ENCODE peak calls at places on chromosomes 2 and 18, in five cellular contexts. One of them, this sample, is unnamed.

GRCh38 chr18:35032113-35032512 is 9.1 kb upstream of the MAPRE2 start:
- ATAC-seq in A549: no peak
- ATAC-seq in HepG2: no peak
- ATAC-seq in upper lobe of left lung: no peak
- ATAC-seq in K562: no peak
- ATAC-seq in this sample: no peak

GRCh38 chr2:7924033-7924762 is 757.7 kb upstream of the ID2 start:
- ATAC-seq in A549: no peak
- ATAC-seq in HepG2: no peak
- ATAC-seq in upper lobe of left lung: no peak
- ATAC-seq in K562: no peak
- ATAC-seq in this sample: no peak

GRCh38 chr2:177303939-177304338 is 39.4 kb upstream of the NFE2L2 start:
- ATAC-seq in A549: peak; percentile 42
- ATAC-seq in HepG2: no peak
- ATAC-seq in upper lobe of left lung: no peak
- ATAC-seq in K562: peak; percentile 52
- ATAC-seq in this sample: no peak

GRCh38 chr2:150909090-150909489 is 352.6 kb downstream of the RBM43 start:
- ATAC-seq in A549: no peak
- ATAC-seq in HepG2: no peak
- ATAC-seq in upper lobe of left lung: no peak
- ATAC-seq in K562: no peak
- ATAC-seq in this sample: no peak

GRCh38 chr2:9269695-9270365 is 63.2 kb downstream of the ASAP2 start:
- ATAC-seq in A549: peak; percentile 39
- ATAC-seq in HepG2: peak; percentile 54
- ATAC-seq in upper lobe of left lung: no peak
- ATAC-seq in K562: peak; percentile 40
- ATAC-seq in this sample: no peak

GRCh38 chr2:235026137-235026536 is 74.3 kb downstream of the SH3BP4 start:
- ATAC-seq in A549: peak; percentile 81
- ATAC-seq in HepG2: no peak
- ATAC-seq in upper lobe of left lung: peak; percentile 17
- ATAC-seq in K562: no peak
- ATAC-seq in this sample: peak; percentile 49

GRCh38 chr18:37266290-37266689 is 299.3 kb downstream of the CELF4 start:
- ATAC-seq in A549: peak; percentile 89
- ATAC-seq in HepG2: peak; percentile 89
- ATAC-seq in upper lobe of left lung: no peak
- ATAC-seq in K562: peak; percentile 82
- ATAC-seq in this sample: no peak

GRCh38 chr2:100070078-100070477 is 72.3 kb downstream of the AFF3 start:
- ATAC-seq in A549: no peak
- ATAC-seq in HepG2: no peak
- ATAC-seq in upper lobe of left lung: no peak
- ATAC-seq in K562: no peak
- ATAC-seq in this sample: no peak

GRCh38 chr2:2744958-2745715 is 414.1 kb upstream of the MYT1L start:
- ATAC-seq in A549: no peak
- ATAC-seq in HepG2: no peak
- ATAC-seq in upper lobe of left lung: no peak
- ATAC-seq in K562: no peak
- ATAC-seq in this sample: no peak

GRCh38 chr2:2746731-2747130 is 415.7 kb upstream of the MYT1L start:
- ATAC-seq in A549: no peak
- ATAC-seq in HepG2: no peak
- ATAC-seq in upper lobe of left lung: no peak
- ATAC-seq in K562: no peak
- ATAC-seq in this sample: no peak

GRCh38 chr2:2742745-2743144 is 411.7 kb upstream of the MYT1L start:
- ATAC-seq in A549: no peak
- ATAC-seq in HepG2: no peak
- ATAC-seq in upper lobe of left lung: peak; percentile 44
- ATAC-seq in K562: no peak
- ATAC-seq in this sample: no peak

GRCh38 chr2:2740238-2740775 is 409.2 kb upstream of the MYT1L start:
- ATAC-seq in A549: no peak
- ATAC-seq in HepG2: no peak
- ATAC-seq in upper lobe of left lung: no peak
- ATAC-seq in K562: no peak
- ATAC-seq in this sample: no peak

DNA sequence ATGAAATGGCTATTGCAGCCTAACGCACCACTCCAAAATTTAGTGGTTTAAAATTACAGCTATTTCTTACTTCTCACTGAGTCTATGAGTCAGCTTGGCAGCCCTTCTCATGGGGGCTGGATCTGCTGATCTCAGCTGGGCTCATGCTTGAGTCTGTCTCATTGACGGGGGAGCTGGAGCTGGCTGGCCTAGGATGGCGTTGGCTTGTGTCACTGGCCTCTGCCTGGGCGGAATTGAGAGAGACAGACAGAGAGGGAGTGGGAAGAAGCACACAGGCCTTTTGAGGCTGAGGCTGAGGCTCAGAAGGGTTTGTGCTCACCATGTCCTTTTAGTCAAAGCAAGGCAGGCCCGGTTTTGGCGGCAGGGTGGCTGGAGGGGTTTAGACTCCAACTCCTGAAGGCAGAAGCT is 412.1 kb upstream of the MYT1L start:
- ATAC-seq in A549: peak; percentile 46
- ATAC-seq in HepG2: no peak
- ATAC-seq in upper lobe of left lung: peak; percentile 93
- ATAC-seq in K562: no peak
- ATAC-seq in this sample: peak; percentile 86
- H3K9me3 ChIP-seq in A549: no peaks in the 10 kb centered on the region
- H3K9me3 ChIP-seq in HepG2: no peaks in the 10 kb centered on the region
- H3K9me3 ChIP-seq in upper lobe of left lung: no peaks in the 10 kb centered on the region
- H3K9me3 ChIP-seq in K562: no peaks in the 10 kb centered on the region
- H3K9me3 ChIP-seq in this sample: no peaks in the 10 kb centered on the region

DNA sequence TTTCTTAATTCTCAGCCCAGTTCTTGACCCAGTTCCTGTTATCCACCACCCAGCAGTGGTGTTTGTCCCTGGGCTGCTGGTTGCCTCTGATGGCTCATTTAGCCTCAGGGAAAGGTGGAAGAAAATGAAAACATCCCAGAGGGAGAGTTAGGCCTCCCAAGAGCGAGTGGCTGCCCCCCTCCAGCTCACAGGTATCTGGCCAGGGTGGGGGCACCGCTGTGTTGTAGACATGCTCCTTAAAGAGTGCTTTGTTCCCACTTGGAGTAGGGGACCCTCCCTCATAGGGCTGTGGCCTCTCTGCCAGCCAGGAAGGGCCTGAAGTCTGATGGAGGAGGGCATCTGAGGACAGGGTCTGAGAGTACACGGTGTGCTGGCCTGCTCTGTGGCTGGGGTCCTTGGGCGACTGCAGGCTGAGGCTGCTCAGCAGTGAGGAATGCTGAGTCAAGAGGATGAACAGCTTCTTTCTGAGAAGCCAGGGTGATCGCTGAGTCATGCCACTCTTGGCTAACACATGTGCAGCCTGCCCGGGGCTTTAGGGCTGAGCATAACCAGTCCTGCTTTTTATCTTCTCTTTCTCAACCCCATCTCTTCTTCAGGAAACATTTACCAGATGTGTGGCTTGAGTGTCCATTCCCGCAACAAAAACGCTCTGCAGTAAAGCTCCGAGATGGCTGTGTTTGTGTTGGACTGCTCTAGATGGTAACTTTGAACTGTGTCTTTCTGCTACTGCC is 72.4 kb downstream of the IL1R2 start:
- ATAC-seq in A549: peak; percentile 86
- ATAC-seq in HepG2: peak; percentile 84
- ATAC-seq in upper lobe of left lung: peak; percentile 94
- ATAC-seq in K562: peak; percentile 90
- ATAC-seq in this sample: peak; percentile 94
- TF ChIP-seq EP300 in A549: no peak
- TF ChIP-seq EP300 in HepG2: no peak
- TF ChIP-seq EP300 in upper lobe of left lung: peak; percentile 99
- TF ChIP-seq EP300 in K562: peak; percentile 71
- TF ChIP-seq EP300 in this sample: peak; percentile 64

DNA sequence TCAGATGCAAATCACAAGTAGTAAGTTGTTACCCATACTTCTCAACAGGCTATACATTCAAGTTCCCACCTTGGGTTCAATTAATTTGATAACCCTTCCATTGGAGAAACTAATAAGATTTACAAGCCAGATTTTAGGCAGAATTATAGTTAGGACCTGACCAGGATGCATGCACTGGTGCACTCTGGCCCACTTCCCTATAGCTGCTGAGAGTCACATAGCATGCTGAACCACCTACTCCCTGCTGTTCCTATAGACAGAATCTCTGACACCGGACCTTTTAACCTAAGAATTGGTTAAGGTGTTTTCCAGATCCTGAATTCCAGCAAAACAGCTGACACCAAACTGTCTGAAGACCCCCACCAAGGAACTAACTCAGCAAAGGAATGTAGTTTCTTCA is 26.2 kb downstream of the FAM210A start:
- ATAC-seq in A549: no peak
- ATAC-seq in HepG2: no peak
- ATAC-seq in upper lobe of left lung: no peak
- ATAC-seq in K562: no peak
- ATAC-seq in this sample: no peak
- H3K9me3 ChIP-seq in A549: peaks cover 11% of the 10 kb centered on the region
- H3K9me3 ChIP-seq in HepG2: peaks cover 55% of the 10 kb centered on the region
- H3K9me3 ChIP-seq in upper lobe of left lung: peaks cover 22% of the 10 kb centered on the region
- H3K9me3 ChIP-seq in K562: no peaks in the 10 kb centered on the region
- H3K9me3 ChIP-seq in this sample: peaks cover 5% of the 10 kb centered on the region

GRCh38 chr18:32078845-32079244 is 12.8 kb upstream of the RNF138 start:
- ATAC-seq in A549: no peak
- ATAC-seq in HepG2: no peak
- ATAC-seq in upper lobe of left lung: no peak
- ATAC-seq in K562: no peak
- ATAC-seq in this sample: no peak

GRCh38 chr18:32083781-32084180 is 7.9 kb upstream of the RNF138 start:
- ATAC-seq in A549: no peak
- ATAC-seq in HepG2: no peak
- ATAC-seq in upper lobe of left lung: no peak
- ATAC-seq in K562: peak; percentile 10
- ATAC-seq in this sample: no peak

GRCh38 chr18:32086866-32087265 is 4.8 kb upstream of the RNF138 start:
- ATAC-seq in A549: no peak
- ATAC-seq in HepG2: no peak
- ATAC-seq in upper lobe of left lung: no peak
- ATAC-seq in K562: no peak
- ATAC-seq in this sample: no peak

DNA sequence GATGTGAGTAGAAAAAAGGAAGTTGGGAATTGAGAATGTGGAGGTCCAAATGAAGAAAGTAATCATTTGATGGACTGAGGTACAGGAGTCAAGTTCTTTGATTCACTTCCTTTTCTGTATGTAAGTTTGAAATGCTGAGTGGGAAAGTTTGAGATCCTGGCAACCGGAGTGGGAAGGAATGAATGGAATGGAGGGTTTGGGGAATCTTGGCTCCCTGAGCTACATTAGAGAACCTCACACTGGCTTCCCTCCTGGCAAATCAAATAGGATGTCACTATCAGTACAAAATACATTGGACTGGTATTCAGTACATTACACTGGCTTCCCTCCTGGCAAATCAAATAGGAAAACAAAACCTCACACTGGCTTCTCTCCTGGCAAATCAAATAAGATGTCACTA is 9.8 kb upstream of the RNF138 start:
- ATAC-seq in A549: no peak
- ATAC-seq in HepG2: no peak
- ATAC-seq in upper lobe of left lung: no peak
- ATAC-seq in K562: no peak
- ATAC-seq in this sample: no peak
- TF ChIP-seq EP300 in A549: no peak
- TF ChIP-seq EP300 in HepG2: no peak
- TF ChIP-seq EP300 in upper lobe of left lung: no peak
- TF ChIP-seq EP300 in K562: no peak
- TF ChIP-seq EP300 in this sample: no peak

GRCh38 chr2:144254342-144255235 is 265.3 kb downstream of the ZEB2 start:
- ATAC-seq in A549: no peak
- ATAC-seq in HepG2: peak; percentile 82
- ATAC-seq in upper lobe of left lung: no peak
- ATAC-seq in K562: no peak
- ATAC-seq in this sample: no peak
- H3K9me3 ChIP-seq in A549: peaks cover 38% of the 10 kb centered on the region
- H3K9me3 ChIP-seq in HepG2: peaks cover 45% of the 10 kb centered on the region
- H3K9me3 ChIP-seq in upper lobe of left lung: peaks cover 32% of the 10 kb centered on the region
- H3K9me3 ChIP-seq in K562: peaks cover 17% of the 10 kb centered on the region
- H3K9me3 ChIP-seq in this sample: peaks cover 46% of the 10 kb centered on the region

GRCh38 chr2:69216535-69217332 is 170.3 kb downstream of the GFPT1 start:
- ATAC-seq in A549: no peak
- ATAC-seq in HepG2: peak; percentile 92
- ATAC-seq in upper lobe of left lung: no peak
- ATAC-seq in K562: no peak
- ATAC-seq in this sample: no peak
- TF ChIP-seq EP300 in A549: no peak
- TF ChIP-seq EP300 in HepG2: no peak
- TF ChIP-seq EP300 in upper lobe of left lung: no peak
- TF ChIP-seq EP300 in K562: no peak
- TF ChIP-seq EP300 in this sample: no peak

GRCh38 chr2:88683160-88684021 is 8.1 kb upstream of the RPIA start:
- ATAC-seq in A549: no peak
- ATAC-seq in HepG2: no peak
- ATAC-seq in upper lobe of left lung: no peak
- ATAC-seq in K562: peak; percentile 85
- ATAC-seq in this sample: no peak
- H3K9me3 ChIP-seq in A549: peaks cover 42% of the 10 kb centered on the region
- H3K9me3 ChIP-seq in HepG2: peaks cover 39% of the 10 kb centered on the region
- H3K9me3 ChIP-seq in upper lobe of left lung: peaks cover 10% of the 10 kb centered on the region
- H3K9me3 ChIP-seq in K562: no peaks in the 10 kb centered on the region
- H3K9me3 ChIP-seq in this sample: no peaks in the 10 kb centered on the region

GRCh38 chr2:220753486-220753885 is 818.6 kb downstream of the EPHA4 start:
- ATAC-seq in A549: no peak
- ATAC-seq in HepG2: no peak
- ATAC-seq in upper lobe of left lung: no peak
- ATAC-seq in K562: no peak
- ATAC-seq in this sample: no peak

DNA sequence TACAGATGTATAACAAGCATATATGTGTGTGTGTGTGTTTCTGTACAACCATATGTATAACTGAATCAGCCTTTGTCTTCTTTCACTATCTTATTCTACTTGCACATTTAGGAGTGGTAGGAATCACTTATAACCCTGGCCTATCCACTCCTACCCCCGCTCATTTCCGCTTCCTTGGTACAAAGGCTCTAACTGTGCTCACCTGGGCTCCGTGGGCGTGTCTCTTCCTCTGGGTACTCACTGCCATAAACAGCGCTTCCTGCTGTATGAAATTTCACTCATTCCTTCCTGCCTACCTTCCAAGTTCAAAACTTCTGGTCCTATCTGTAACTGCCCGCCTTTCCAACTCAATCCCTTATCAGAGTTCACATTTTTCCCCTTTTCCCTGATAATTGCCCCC is 815.5 kb downstream of the EPHA4 start:
- ATAC-seq in A549: no peak
- ATAC-seq in HepG2: no peak
- ATAC-seq in upper lobe of left lung: no peak
- ATAC-seq in K562: no peak
- ATAC-seq in this sample: no peak
- TF ChIP-seq EP300 in A549: no peak
- TF ChIP-seq EP300 in HepG2: no peak
- TF ChIP-seq EP300 in upper lobe of left lung: no peak
- TF ChIP-seq EP300 in K562: no peak
- TF ChIP-seq EP300 in this sample: no peak

GRCh38 chr2:41854227-41854626 is 193.6 kb upstream of the PKDCC start:
- ATAC-seq in A549: peak; percentile 67
- ATAC-seq in HepG2: no peak
- ATAC-seq in upper lobe of left lung: no peak
- ATAC-seq in K562: no peak
- ATAC-seq in this sample: no peak
- H3K9me3 ChIP-seq in A549: no peaks in the 10 kb centered on the region
- H3K9me3 ChIP-seq in HepG2: no peaks in the 10 kb centered on the region
- H3K9me3 ChIP-seq in upper lobe of left lung: no peaks in the 10 kb centered on the region
- H3K9me3 ChIP-seq in K562: no peaks in the 10 kb centered on the region
- H3K9me3 ChIP-seq in this sample: no peaks in the 10 kb centered on the region